ENCODE peak calls at places on chromosomes 6 and 20, in four cellular contexts. X, W, Z and B are unnamed samples.

GRCh38 chr20:47489448-47489872 is 12.2 kb upstream of the NCOA3 start:
- DNase-seq in X (no peak), W (no peak), Z (no peak), B (no peak)

GRCh38 chr20:4574356-4574690 is 147.4 kb upstream of the PRND start:
- DNase-seq in X (no peak), W (no peak), Z (no peak), B (no peak)

GRCh38 chr20:11159728-11160127 is 485.9 kb upstream of the JAG1 start:
- DNase-seq in X (no peak), W (peak), Z (peak), B (peak)

GRCh38 chr6:144797881-144798589 is 512.9 kb downstream of the UTRN start:
- DNase-seq in X (no peak), W (peak), Z (peak), B (no peak)

GRCh38 chr6:158808442-158808833 is 10.7 kb downstream of the EZR start:
- DNase-seq in X (no peak), W (no peak), Z (no peak), B (no peak)

GRCh38 chr6:137827977-137828815 is 38.9 kb upstream of the TNFAIP3 start:
- DNase-seq in X (no peak), W (no peak), Z (no peak), B (no peak)

GRCh38 chr6:56851541-56852248 is 103.2 kb upstream of the BEND6 start:
- DNase-seq in X (no peak), W (peak), Z (peak), B (no peak)

GRCh38 chr6:47075741-47076421 is 33.7 kb upstream of the ADGRF1 start:
- DNase-seq in X (no peak), W (no peak), Z (no peak), B (no peak)

GRCh38 chr6:11460001-11460668 is 77.4 kb upstream of the TMEM170B start:
- DNase-seq in X (no peak), W (peak), Z (no peak), B (no peak)

GRCh38 chr6:134196568-134197301 is 121.2 kb downstream of the SGK1 start:
- DNase-seq in X (no peak), W (no peak), Z (no peak), B (no peak)

GRCh38 chr6:68082086-68082485 is 553.0 kb upstream of the ADGRB3 start:
- DNase-seq in X (no peak), W (no peak), Z (no peak), B (no peak)

GRCh38 chr20:3483309-3483708 is 12.5 kb downstream of the ATRN start:
- DNase-seq in X (no peak), W (no peak), Z (no peak), B (no peak)

GRCh38 chr6:296151-297122 is 4.2 kb downstream of the DUSP22 start:
- DNase-seq in X (no peak), W (peak), Z (no peak), B (no peak)

GRCh38 chr6:167647333-167647732 is 179.4 kb upstream of the AFDN start:
- DNase-seq in X (no peak), W (no peak), Z (no peak), B (no peak)

GRCh38 chr20:10924628-10925266 is 250.9 kb upstream of the JAG1 start:
- DNase-seq in X (no peak), W (peak), Z (peak), B (no peak)

GRCh38 chr6:110656492-110656891 is 158.8 kb downstream of the CDK19 start:
- DNase-seq in X (no peak), W (no peak), Z (no peak), B (no peak)

GRCh38 chr6:38131527-38131965 is 312.0 kb downstream of the ZFAND3 start:
- DNase-seq in X (no peak), W (peak), Z (peak), B (no peak)

GRCh38 chr6:162704001-162704400 is 23.6 kb downstream of the PRKN start:
- DNase-seq in X (no peak), W (no peak), Z (no peak), B (no peak)